ENCODE peak calls at places on chromosome 7, in eight cellular contexts. U is A549, X is IMR-90, P is thoracic aorta, M is sigmoid colon, L is psoas muscle, D is colonic mucosa, Q is pancreas. R is an unnamed sample. For H3K4me1, the result is how much of the 10 kb centered on the place peaks cover.

GRCh38 chr7:113045379-113045778 is 41.2 kb downstream of the GPR85 start:
- DNase-seq in U (no peak), X (no peak), P (no peak), M (no peak), L (no peak), D (no peak), Q (no peak), R (no peak)

GRCh38 chr7:13581097-13581496 is 408.4 kb downstream of the ETV1 start:
- DNase-seq in U (no peak), X (no peak), P (no peak), M (no peak), L (no peak), D (no peak), Q (no peak), R (no peak)

GRCh38 chr7:18808026-18808425 is 309.4 kb downstream of the TWIST1 start:
- DNase-seq in U (no peak), X (no peak), P (no peak), M (no peak), L (no peak), D (no peak), Q (no peak), R (no peak)

GRCh38 chr7:130960208-130960988 is 226.4 kb upstream of the KLF14 start:
- DNase-seq in U (peak), X (peak), P (no peak), M (no peak), L (no peak), D (no peak), Q (no peak), R (no peak)

GRCh38 chr7:35257251-35258124 is 3.6 kb upstream of the TBX20 start:
- DNase-seq in U (no peak), X (no peak), P (no peak), M (no peak), L (peak), D (no peak), Q (peak), R (no peak)

GRCh38 chr7:135601182-135601581 is 43.5 kb downstream of the NUP205 start:
- DNase-seq in U (no peak), X (peak), P (no peak), M (no peak), L (no peak), D (no peak), Q (no peak), R (no peak)

GRCh38 chr7:16780586-16780985 is 24.2 kb downstream of the AGR2 start:
- DNase-seq in U (no peak), X (no peak), P (no peak), M (no peak), L (no peak), D (no peak), Q (no peak), R (no peak)

GRCh38 chr7:73847941-73848723 is 5.8 kb upstream of the METTL27 start:
- DNase-seq in U (no peak), X (no peak), P (no peak), M (no peak), L (no peak), D (no peak), Q (no peak), R (peak)

GRCh38 chr7:26990268-26990667 is 105.5 kb downstream of the HOXA1 start:
- DNase-seq in U (no peak), X (peak), P (no peak), M (no peak), L (no peak), D (no peak), Q (no peak), R (no peak)

GRCh38 chr7:127619681-127620405 is 1.9 kb upstream of the PAX4 start:
- DNase-seq in U (peak), X (no peak), P (no peak), M (no peak), L (no peak), D (no peak), Q (no peak), R (no peak)

GRCh38 chr7:156147104-156147503 is 334.8 kb upstream of the SHH start:
- DNase-seq in U (no peak), X (no peak), P (no peak), M (no peak), L (no peak), D (no peak), Q (no peak), R (no peak)

GRCh38 chr7:43296306-43296705 is 183.9 kb downstream of the HECW1 start:
- DNase-seq in U (peak), X (peak), P (no peak), M (peak), L (peak), D (no peak), Q (no peak), R (no peak)

GRCh38 chr7:102201576-102201975 is 85.1 kb upstream of the SH2B2 start:
- DNase-seq in U (no peak), X (no peak), P (no peak), M (no peak), L (no peak), D (no peak), Q (no peak), R (no peak)

GRCh38 chr7:157594306-157594705 is 257.5 kb downstream of the DNAJB6 start:
- DNase-seq in U (no peak), X (no peak), P (no peak), M (peak), L (no peak), D (no peak), Q (no peak), R (no peak)

GRCh38 chr7:72805526-72806494 is 22.2 kb downstream of the TYW1B start:
- DNase-seq in U (peak), X (peak), P (no peak), M (no peak), L (no peak), D (no peak), Q (no peak), R (no peak)

GRCh38 chr7:65477326-65477725 is 103.7 kb downstream of the ZNF92 start:
- DNase-seq in U (peak), X (peak), P (no peak), M (no peak), L (no peak), D (no peak), Q (no peak), R (peak)

GRCh38 chr7:32218741-32219283 is 148.6 kb upstream of the PDE1C start:
- DNase-seq in U (no peak), X (no peak), P (no peak), M (no peak), L (no peak), D (no peak), Q (no peak), R (no peak)

GRCh38 chr7:41624818-41625217 is 78.1 kb downstream of the INHBA start:
- DNase-seq in U (no peak), X (peak), P (no peak), M (no peak), L (no peak), D (no peak), Q (no peak), R (no peak)

GRCh38 chr7:158973440-158973839 is 117.1 kb downstream of the DYNC2I1 start:
- DNase-seq in U (peak), X (no peak), P (no peak), M (no peak), L (no peak), D (no peak), Q (peak), R (no peak)

GRCh38 chr7:1113548-1113885 is 25.6 kb downstream of the GPER1 start:
- DNase-seq in U (no peak), X (no peak), P (no peak), M (no peak), L (peak), D (no peak), Q (peak), R (peak)

GRCh38 chr7:31882187-31882586 is 188.0 kb downstream of the PDE1C start:
- DNase-seq in U (peak), X (no peak), P (no peak), M (no peak), L (peak), D (no peak), Q (no peak), R (no peak)

GRCh38 chr7:150799741-150800575 is at the start of gene TMEM176B:
- DNase-seq in U (no peak), X (no peak), P (no peak), M (peak), L (peak), D (peak), Q (peak), R (peak)

GRCh38 chr7:148699024-148699771 is 495 bp downstream of the CUL1 start:
- DNase-seq in U (peak), X (peak), P (no peak), M (peak), L (peak), D (peak), Q (peak), R (peak)

GRCh38 chr7:1854521-1855395 is 184.7 kb downstream of the ELFN1 start:
- DNase-seq in U (no peak), X (no peak), P (no peak), M (peak), L (peak), D (no peak), Q (peak), R (peak)

GRCh38 chr7:3927446-3928110 is 626.5 kb downstream of the SDK1 start:
- DNase-seq in U (no peak), X (no peak), P (no peak), M (no peak), L (no peak), D (no peak), Q (no peak), R (no peak)

GRCh38 chr7:20439384-20439783 is 108.7 kb downstream of the ITGB8 start:
- DNase-seq in U (no peak), X (no peak), P (no peak), M (no peak), L (no peak), D (no peak), Q (no peak), R (no peak)

GRCh38 chr7:5598261-5598761 is 174.7 kb upstream of the TNRC18 start:
- DNase-seq in U (peak), X (no peak), P (no peak), M (peak), L (no peak), D (no peak), Q (no peak), R (no peak)

GRCh38 chr7:148866362-148866761 is 17.7 kb downstream of the EZH2 start:
- DNase-seq in U (no peak), X (no peak), P (no peak), M (no peak), L (no peak), D (no peak), Q (no peak), R (no peak)

GRCh38 chr7:137625197-137625596 is 221.6 kb downstream of the DGKI start:
- DNase-seq in U (peak), X (peak), P (no peak), M (no peak), L (no peak), D (no peak), Q (no peak), R (no peak)
- TF ChIP-seq CTCF in U (no peak), X (peak), P (no peak), M (no peak), L (no peak), D (no peak), Q (no peak), R (no peak)

GRCh38 chr7:96527133-96527827 is 182.4 kb downstream of the SEM1 start:
- DNase-seq in U (no peak), X (no peak), P (no peak), M (no peak), L (no peak), D (no peak), Q (no peak), R (no peak)
- H3K4me1 ChIP-seq in U (under half), X (under half), P (under half), M (under half), L (under half), D (under half), Q (under half), R (under half)

GRCh38 chr7:138527746-138528223 is 67.7 kb downstream of the TRIM24 start:
- DNase-seq in U (peak), X (no peak), P (no peak), M (no peak), L (no peak), D (no peak), Q (no peak), R (no peak)
- H3K4me3 ChIP-seq in U (no peak), X (no peak), P (no peak), M (no peak), L (no peak), D (no peak), Q (no peak), R (no peak)

DNA sequence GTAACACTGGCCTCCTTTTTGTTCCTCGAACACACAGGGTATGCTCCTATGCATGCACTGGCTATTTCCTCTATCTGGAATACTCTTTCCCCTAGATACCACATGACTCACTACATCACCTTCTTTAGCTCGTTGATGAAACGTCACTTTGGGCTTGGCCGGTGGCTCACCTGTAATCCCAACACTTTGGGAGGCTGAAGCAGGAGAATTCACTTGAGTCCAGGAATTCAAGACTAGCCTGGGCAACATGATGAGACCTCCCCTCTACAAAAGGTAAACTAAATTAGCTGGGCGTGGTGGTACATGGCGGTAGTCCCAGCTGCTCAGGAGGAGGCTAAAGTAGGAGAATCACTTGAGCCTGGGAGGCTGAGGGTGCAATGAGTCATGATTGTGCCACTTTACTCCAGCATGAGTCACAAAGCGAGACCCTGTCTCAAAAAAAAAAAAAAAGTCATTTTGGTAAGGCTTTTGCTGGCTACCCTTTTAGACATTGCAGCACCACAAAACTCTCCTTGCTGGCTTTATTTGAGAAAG is 14.5 kb downstream of the ANKIB1 start:
- DNase-seq in U (peak), X (peak), P (no peak), M (no peak), L (no peak), D (no peak), Q (no peak), R (no peak)
- TF ChIP-seq CTCF in U (no peak), X (no peak), P (no peak), M (no peak), L (no peak), D (no peak), Q (no peak), R (no peak)

R was measured in mucosa of descending colon.